ENCODE peak calls at places on chromosome 10, in four cellular contexts. T, M, F and X are unnamed samples.

GRCh38 chr10:67657775-67658174 is 38.2 kb downstream of the CTNNA3 start:
- DNase-seq in T (no peak), M (no peak), F (no peak), X (no peak)

GRCh38 chr10:63155388-63156028 is 22.4 kb downstream of the NRBF2 start:
- DNase-seq in T (no peak), M (no peak), F (no peak), X (no peak)

GRCh38 chr10:119654540-119654939 is 3.4 kb downstream of the BAG3 start:
- DNase-seq in T (peak; percentile 56), M (no peak), F (no peak), X (no peak)

GRCh38 chr10:91034042-91034441 is 113.2 kb upstream of the ANKRD1 start:
- DNase-seq in T (no peak), M (no peak), F (no peak), X (no peak)

GRCh38 chr10:55803055-55803454 is 558.0 kb downstream of the ZWINT start:
- DNase-seq in T (no peak), M (no peak), F (no peak), X (no peak)

GRCh38 chr10:34406463-34407138 is 408.5 kb downstream of the PARD3 start:
- DNase-seq in T (no peak), M (no peak), F (no peak), X (no peak)

GRCh38 chr10:122678266-122678665 is 21.4 kb downstream of the C10orf120 start:
- DNase-seq in T (no peak), M (no peak), F (no peak), X (no peak)

GRCh38 chr10:123997486-123998196 is 95.8 kb downstream of the CHST15 start:
- DNase-seq in T (peak; percentile 55), M (peak; percentile 99), F (no peak), X (peak; percentile 36)

GRCh38 chr10:118674226-118674919 is 78.9 kb upstream of the PRLHR start:
- DNase-seq in T (no peak), M (no peak), F (peak; percentile 12), X (no peak)

GRCh38 chr10:86363184-86363832 is 3.3 kb downstream of the GRID1 start:
- DNase-seq in T (peak; percentile 58), M (no peak), F (no peak), X (no peak)

GRCh38 chr10:86215712-86216111 is 150.9 kb downstream of the GRID1 start:
- DNase-seq in T (no peak), M (no peak), F (no peak), X (no peak)

DNA sequence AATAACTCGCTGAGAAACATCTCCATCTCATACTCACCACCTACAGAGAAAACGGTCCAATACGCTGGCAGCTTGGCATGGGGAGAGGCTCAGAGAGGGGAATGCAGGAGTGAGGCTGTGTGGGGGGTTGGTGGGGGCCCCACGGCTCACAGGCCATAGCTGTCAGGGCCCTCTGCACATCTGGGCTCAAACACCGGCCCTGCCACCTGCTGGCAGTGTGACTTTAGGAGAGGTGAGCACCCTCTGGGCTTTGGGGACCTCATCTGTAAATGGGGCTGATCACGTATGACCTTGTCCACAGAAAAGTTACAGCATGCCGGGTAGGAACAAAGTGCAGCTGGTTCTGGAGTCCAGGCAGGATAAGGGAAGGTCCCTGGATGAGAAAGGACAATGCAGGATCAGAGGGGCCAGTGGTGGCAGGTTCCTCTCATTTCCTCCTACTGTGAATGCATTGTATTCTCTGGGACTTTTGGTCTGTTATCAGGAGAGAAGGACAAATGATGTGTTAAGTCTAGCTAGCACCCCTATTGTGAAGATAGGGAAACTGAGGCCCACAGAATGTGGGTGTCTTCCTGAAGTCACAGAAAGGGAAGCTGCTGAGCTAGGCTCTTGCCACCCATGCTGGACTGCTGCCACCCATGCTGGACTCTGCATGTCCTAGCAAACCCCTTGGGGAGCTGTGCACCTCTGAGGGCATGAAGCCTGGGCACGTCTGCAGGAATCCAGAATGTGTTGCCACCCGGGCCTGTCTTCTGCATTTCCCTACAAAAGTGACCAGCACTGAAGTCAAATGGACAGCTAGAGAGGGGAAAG is 404.6 kb downstream of the RPS24 start:
- DNase-seq in T (no peak), M (no peak), F (no peak), X (no peak)
- TF ChIP-seq CTCF in T (peak; percentile 9), M (no peak), F (peak; percentile 35), X (no peak)

GRCh38 chr10:120891367-120891766 is 40.2 kb downstream of the WDR11 start:
- DNase-seq in T (no peak), M (no peak), F (no peak), X (no peak)

GRCh38 chr10:120897343-120897742 is 46.2 kb downstream of the WDR11 start:
- DNase-seq in T (no peak), M (no peak), F (no peak), X (no peak)
- H3K4me3 ChIP-seq in T (no peak overlapping the region), M (no peak overlapping the region), F (no peak overlapping the region), X (no peak overlapping the region)

GRCh38 chr10:32893431-32893830 is 64.6 kb downstream of the ITGB1 start:
- DNase-seq in T (peak; percentile 64), M (no peak), F (no peak), X (no peak)
- TF ChIP-seq CTCF in T (no peak), M (no peak), F (no peak), X (no peak)

DNA sequence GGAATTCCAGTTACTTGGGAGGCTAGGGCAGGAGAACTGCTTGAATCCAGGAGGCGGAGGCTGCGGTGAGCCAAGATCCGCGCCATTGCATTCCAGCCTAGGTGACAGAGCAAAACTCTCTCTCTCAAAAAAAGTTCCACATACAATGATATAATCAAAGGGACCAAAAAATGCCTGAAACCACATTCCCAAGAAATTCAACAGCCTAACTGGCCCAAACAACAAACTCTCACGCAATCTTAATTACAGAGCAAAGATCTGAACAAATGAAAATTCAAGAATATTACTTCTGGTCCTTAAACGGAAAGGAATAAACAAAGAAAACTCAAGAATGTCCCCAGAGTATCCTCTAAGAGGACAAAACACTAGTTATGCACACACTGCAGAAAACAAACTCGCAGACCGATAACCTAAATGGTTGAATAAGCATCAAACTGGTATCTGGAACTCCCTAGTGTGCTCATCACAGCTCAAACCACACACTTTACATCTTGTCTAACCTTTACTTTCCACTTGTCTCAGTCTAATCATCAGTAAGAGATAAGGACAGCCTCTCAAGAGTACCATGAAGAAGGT is 3.7 kb downstream of the OGA start:
- DNase-seq in T (no peak), M (no peak), F (peak; percentile 30), X (no peak)
- H3K4me3 ChIP-seq in T (peak overlapping the region; percentile 96), M (peak overlapping the region; percentile 99), F (peak overlapping the region; percentile 98), X (peak overlapping the region; percentile 96)

GRCh38 chr10:102604379-102604960 is 39.8 kb upstream of the TRIM8 start:
- DNase-seq in T (peak; percentile 76), M (no peak), F (no peak), X (no peak)
- TF ChIP-seq CTCF in T (no peak), M (no peak), F (peak; percentile 9), X (no peak)

GRCh38 chr10:71213761-71214440 is 1.5 kb downstream of the UNC5B start:
- DNase-seq in T (peak; percentile 33), M (peak; percentile 55), F (no peak), X (no peak)
- H3K4me3 ChIP-seq in T (peak overlapping the region; percentile 60), M (peak overlapping the region; percentile 73), F (no peak overlapping the region), X (peak overlapping the region; percentile 95)

GRCh38 chr10:2989292-2989947 is 77.9 kb upstream of the PFKP start:
- DNase-seq in T (no peak), M (no peak), F (no peak), X (no peak)

GRCh38 chr10:2990764-2991163 is 76.6 kb upstream of the PFKP start:
- DNase-seq in T (no peak), M (no peak), F (no peak), X (no peak)

GRCh38 chr10:2994562-2994961 is 72.8 kb upstream of the PFKP start:
- DNase-seq in T (no peak), M (peak; percentile 17), F (no peak), X (peak; percentile 53)

GRCh38 chr10:2993636-2994035 is 73.7 kb upstream of the PFKP start:
- DNase-seq in T (no peak), M (no peak), F (no peak), X (no peak)

DNA sequence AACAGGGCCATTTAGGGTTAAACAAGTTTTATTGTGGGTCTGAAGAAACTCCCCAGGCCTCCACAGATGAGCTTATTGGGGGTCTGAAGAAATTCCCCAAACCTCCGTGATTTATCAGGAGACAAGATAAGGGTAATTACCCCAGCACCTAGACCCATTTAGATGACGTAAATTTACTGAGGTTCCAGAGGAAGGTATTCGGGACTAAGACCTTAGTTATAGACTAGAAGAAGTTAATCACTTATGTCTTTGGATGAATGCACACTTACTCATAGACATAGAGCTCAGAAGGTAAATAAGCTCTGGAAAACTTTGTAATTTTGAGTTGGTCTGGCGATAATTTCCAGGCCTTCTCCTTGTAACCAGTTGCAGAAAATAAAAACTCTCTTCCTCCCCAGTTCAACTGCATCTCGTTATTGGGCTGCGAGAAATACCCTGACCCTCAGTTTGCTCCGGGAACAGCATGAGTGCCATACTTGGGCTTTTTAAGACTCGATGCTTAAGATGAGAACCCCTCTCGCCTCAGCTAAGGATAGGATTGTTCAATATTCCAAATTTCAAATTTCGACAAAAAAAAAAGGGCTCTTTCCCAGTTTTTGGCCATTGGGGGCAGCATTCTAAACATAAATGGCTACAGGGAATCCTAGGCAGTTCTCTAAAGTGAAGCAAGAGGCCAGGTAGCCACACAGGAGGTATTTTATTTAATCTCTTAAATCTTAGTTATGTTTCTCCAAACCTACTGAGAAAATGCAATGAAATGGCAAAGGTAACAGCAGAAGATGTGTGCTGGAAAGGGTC is 74.7 kb upstream of the PFKP start:
- DNase-seq in T (no peak), M (no peak), F (no peak), X (no peak)
- TF ChIP-seq CTCF in T (peak; percentile 37), M (no peak), F (no peak), X (peak; percentile 28)

DNA sequence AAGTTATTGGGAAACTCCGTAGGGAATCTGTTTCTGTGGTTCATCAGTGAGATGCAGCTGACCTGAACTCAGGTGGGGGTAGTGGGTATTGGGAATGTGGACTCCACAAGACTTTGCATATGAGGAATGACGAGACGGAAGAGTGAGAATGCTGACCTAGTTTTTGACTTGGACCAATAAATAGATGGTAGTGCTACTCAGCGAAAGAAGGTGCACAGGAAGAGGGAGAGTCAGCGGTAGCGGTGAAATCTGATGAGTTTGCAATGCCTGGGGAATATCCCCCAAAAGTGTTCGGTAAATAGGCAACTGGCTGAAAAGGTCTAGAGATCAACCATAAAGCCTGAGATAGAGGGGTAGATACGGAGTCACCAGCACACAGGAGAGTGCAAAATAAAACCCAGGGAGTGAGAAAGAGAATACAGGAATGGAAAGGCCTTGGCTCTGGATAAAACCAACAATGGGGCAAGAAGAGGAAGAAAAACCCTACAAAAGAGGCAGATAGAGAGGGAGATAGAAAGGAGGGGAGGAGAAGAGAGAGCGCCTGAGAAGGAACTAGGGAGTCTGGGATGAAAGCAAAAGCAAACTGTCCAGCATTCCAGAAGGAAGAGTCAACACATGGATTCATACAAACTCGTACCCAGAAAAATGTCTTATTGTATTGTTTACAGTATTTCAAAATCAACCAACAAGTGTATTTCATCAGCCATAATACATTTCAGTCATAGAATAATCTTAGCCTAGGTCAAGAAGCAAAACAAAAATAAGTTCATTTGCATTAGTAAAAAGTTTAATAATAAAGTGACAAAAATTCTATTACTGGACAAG is 5.4 kb downstream of the ARHGAP21 start:
- DNase-seq in T (peak; percentile 77), M (no peak), F (no peak), X (no peak)
- H3K4me3 ChIP-seq in T (peak overlapping the region; percentile 86), M (peak overlapping the region; percentile 24), F (no peak overlapping the region), X (peak overlapping the region; percentile 78)